ENCODE peak calls at places on chromosomes 5 and 9, in nine cellular contexts. One of them, this sample, is unnamed.

GRCh38 chr5:172446336-172447051 is 7.8 kb downstream of the SH3PXD2B start:
- DNase-seq in stomach: no peak
- DNase-seq in mammary epithelial cell: no peak
- DNase-seq in astrocyte of the spinal cord: peak
- DNase-seq in GM06990: no peak
- DNase-seq in AG04450: no peak
- DNase-seq in BJ: no peak
- DNase-seq in astrocyte of the cerebellum: no peak
- DNase-seq in brain microvascular endothelial cell: no peak
- DNase-seq in this sample: no peak

GRCh38 chr5:138282918-138283742 is 8.7 kb upstream of the GFRA3 start:
- DNase-seq in astrocyte of the spinal cord: peak
- DNase-seq in brain microvascular endothelial cell: peak
- DNase-seq in stomach: peak
- DNase-seq in mammary epithelial cell: peak
- DNase-seq in BJ: peak
- DNase-seq in GM06990: no peak
- DNase-seq in AG04450: peak
- DNase-seq in astrocyte of the cerebellum: peak
- DNase-seq in this sample: peak

GRCh38 chr5:137506296-137506695 is 7.2 kb upstream of the SPOCK1 start:
- DNase-seq in mammary epithelial cell: no peak
- DNase-seq in GM06990: no peak
- DNase-seq in brain microvascular endothelial cell: no peak
- DNase-seq in BJ: no peak
- DNase-seq in AG04450: no peak
- DNase-seq in astrocyte of the spinal cord: no peak
- DNase-seq in astrocyte of the cerebellum: no peak
- DNase-seq in stomach: no peak
- DNase-seq in this sample: no peak

GRCh38 chr5:75303419-75303818 is 33.6 kb upstream of the HMGCR start:
- DNase-seq in astrocyte of the spinal cord: no peak
- DNase-seq in stomach: no peak
- DNase-seq in brain microvascular endothelial cell: no peak
- DNase-seq in AG04450: no peak
- DNase-seq in GM06990: no peak
- DNase-seq in astrocyte of the cerebellum: no peak
- DNase-seq in BJ: no peak
- DNase-seq in mammary epithelial cell: no peak
- DNase-seq in this sample: no peak

GRCh38 chr9:134991808-134992754 is 74.4 kb upstream of the FCN1 start:
- DNase-seq in AG04450: no peak
- DNase-seq in astrocyte of the cerebellum: no peak
- DNase-seq in mammary epithelial cell: no peak
- DNase-seq in astrocyte of the spinal cord: no peak
- DNase-seq in GM06990: no peak
- DNase-seq in brain microvascular endothelial cell: no peak
- DNase-seq in stomach: no peak
- DNase-seq in BJ: no peak
- DNase-seq in this sample: no peak

GRCh38 chr9:75911390-75911789 is 20.9 kb downstream of the PCSK5 start:
- DNase-seq in GM06990: no peak
- DNase-seq in stomach: no peak
- DNase-seq in astrocyte of the cerebellum: no peak
- DNase-seq in astrocyte of the spinal cord: no peak
- DNase-seq in mammary epithelial cell: no peak
- DNase-seq in AG04450: no peak
- DNase-seq in BJ: no peak
- DNase-seq in brain microvascular endothelial cell: no peak
- DNase-seq in this sample: no peak

GRCh38 chr9:77020438-77021264 is 1.2 kb downstream of the FOXB2 start:
- DNase-seq in stomach: no peak
- DNase-seq in BJ: no peak
- DNase-seq in astrocyte of the cerebellum: no peak
- DNase-seq in AG04450: no peak
- DNase-seq in GM06990: no peak
- DNase-seq in brain microvascular endothelial cell: no peak
- DNase-seq in mammary epithelial cell: no peak
- DNase-seq in astrocyte of the spinal cord: no peak
- DNase-seq in this sample: no peak

GRCh38 chr9:97628668-97629067 is 4.5 kb downstream of the TSTD2 start:
- DNase-seq in stomach: no peak
- DNase-seq in mammary epithelial cell: no peak
- DNase-seq in GM06990: no peak
- DNase-seq in astrocyte of the spinal cord: no peak
- DNase-seq in astrocyte of the cerebellum: no peak
- DNase-seq in BJ: no peak
- DNase-seq in brain microvascular endothelial cell: no peak
- DNase-seq in AG04450: no peak
- DNase-seq in this sample: no peak

GRCh38 chr5:54049963-54050362 is 260.4 kb downstream of the ARL15 start:
- DNase-seq in astrocyte of the cerebellum: no peak
- DNase-seq in astrocyte of the spinal cord: no peak
- DNase-seq in GM06990: no peak
- DNase-seq in stomach: no peak
- DNase-seq in mammary epithelial cell: no peak
- DNase-seq in brain microvascular endothelial cell: no peak
- DNase-seq in BJ: peak
- DNase-seq in AG04450: peak
- DNase-seq in this sample: no peak

GRCh38 chr5:39270172-39270848 is 50.9 kb upstream of the FYB1 start:
- DNase-seq in GM06990: peak
- DNase-seq in astrocyte of the spinal cord: no peak
- DNase-seq in astrocyte of the cerebellum: no peak
- DNase-seq in brain microvascular endothelial cell: no peak
- DNase-seq in BJ: no peak
- DNase-seq in mammary epithelial cell: no peak
- DNase-seq in AG04450: no peak
- DNase-seq in stomach: no peak
- DNase-seq in this sample: no peak

GRCh38 chr5:102385365-102385764 is 89.3 kb upstream of the SLCO4C1 start:
- DNase-seq in BJ: no peak
- DNase-seq in GM06990: no peak
- DNase-seq in stomach: no peak
- DNase-seq in brain microvascular endothelial cell: no peak
- DNase-seq in mammary epithelial cell: no peak
- DNase-seq in AG04450: no peak
- DNase-seq in astrocyte of the cerebellum: no peak
- DNase-seq in astrocyte of the spinal cord: no peak
- DNase-seq in this sample: no peak

GRCh38 chr5:178434851-178435250 is 155.3 kb downstream of the COL23A1 start:
- DNase-seq in brain microvascular endothelial cell: no peak
- DNase-seq in BJ: no peak
- DNase-seq in GM06990: no peak
- DNase-seq in stomach: no peak
- DNase-seq in astrocyte of the spinal cord: no peak
- DNase-seq in mammary epithelial cell: no peak
- DNase-seq in astrocyte of the cerebellum: no peak
- DNase-seq in AG04450: no peak
- DNase-seq in this sample: no peak

GRCh38 chr5:91407204-91407603 is 24.1 kb upstream of the ARRDC3 start:
- DNase-seq in astrocyte of the spinal cord: no peak
- DNase-seq in AG04450: no peak
- DNase-seq in brain microvascular endothelial cell: no peak
- DNase-seq in GM06990: no peak
- DNase-seq in astrocyte of the cerebellum: no peak
- DNase-seq in stomach: no peak
- DNase-seq in mammary epithelial cell: no peak
- DNase-seq in BJ: no peak
- DNase-seq in this sample: no peak

GRCh38 chr9:89874351-89875321 is 269.8 kb downstream of the GADD45G start:
- DNase-seq in mammary epithelial cell: no peak
- DNase-seq in AG04450: no peak
- DNase-seq in BJ: no peak
- DNase-seq in stomach: peak
- DNase-seq in GM06990: no peak
- DNase-seq in astrocyte of the cerebellum: no peak
- DNase-seq in astrocyte of the spinal cord: no peak
- DNase-seq in brain microvascular endothelial cell: no peak
- DNase-seq in this sample: no peak

GRCh38 chr9:106920701-106921283 is 57.8 kb downstream of the ZNF462 start:
- DNase-seq in stomach: peak
- DNase-seq in BJ: no peak
- DNase-seq in astrocyte of the cerebellum: no peak
- DNase-seq in AG04450: no peak
- DNase-seq in GM06990: no peak
- DNase-seq in brain microvascular endothelial cell: no peak
- DNase-seq in astrocyte of the spinal cord: peak
- DNase-seq in mammary epithelial cell: peak
- DNase-seq in this sample: no peak

GRCh38 chr9:71733176-71733575 is 35.1 kb downstream of the CEMIP2 start:
- DNase-seq in astrocyte of the cerebellum: no peak
- DNase-seq in BJ: peak
- DNase-seq in GM06990: no peak
- DNase-seq in mammary epithelial cell: peak
- DNase-seq in astrocyte of the spinal cord: no peak
- DNase-seq in AG04450: no peak
- DNase-seq in stomach: no peak
- DNase-seq in brain microvascular endothelial cell: no peak
- DNase-seq in this sample: no peak

GRCh38 chr9:70413427-70413797 is 1.0 kb downstream of the KLF9 start:
- DNase-seq in AG04450: no peak
- DNase-seq in GM06990: no peak
- DNase-seq in stomach: no peak
- DNase-seq in astrocyte of the cerebellum: no peak
- DNase-seq in astrocyte of the spinal cord: no peak
- DNase-seq in BJ: no peak
- DNase-seq in mammary epithelial cell: no peak
- DNase-seq in brain microvascular endothelial cell: no peak
- DNase-seq in this sample: no peak

GRCh38 chr5:159951387-159951786 is 35.1 kb downstream of the ADRA1B start:
- DNase-seq in GM06990: no peak
- DNase-seq in stomach: no peak
- DNase-seq in astrocyte of the cerebellum: no peak
- DNase-seq in mammary epithelial cell: no peak
- DNase-seq in BJ: no peak
- DNase-seq in AG04450: no peak
- DNase-seq in astrocyte of the spinal cord: peak
- DNase-seq in brain microvascular endothelial cell: peak
- DNase-seq in this sample: no peak

GRCh38 chr5:38453506-38453905 is 102.9 kb downstream of the LIFR start:
- DNase-seq in stomach: no peak
- DNase-seq in brain microvascular endothelial cell: no peak
- DNase-seq in BJ: no peak
- DNase-seq in astrocyte of the spinal cord: peak
- DNase-seq in GM06990: peak
- DNase-seq in AG04450: no peak
- DNase-seq in astrocyte of the cerebellum: no peak
- DNase-seq in mammary epithelial cell: no peak
- DNase-seq in this sample: no peak

GRCh38 chr9:38079410-38080105 is 10.5 kb upstream of the SHB start:
- DNase-seq in astrocyte of the spinal cord: peak
- DNase-seq in mammary epithelial cell: no peak
- DNase-seq in stomach: no peak
- DNase-seq in astrocyte of the cerebellum: no peak
- DNase-seq in BJ: no peak
- DNase-seq in AG04450: no peak
- DNase-seq in GM06990: no peak
- DNase-seq in brain microvascular endothelial cell: no peak
- DNase-seq in this sample: peak

GRCh38 chr5:56589486-56589870 is 225.9 kb upstream of the MAP3K1 start:
- DNase-seq in brain microvascular endothelial cell: no peak
- DNase-seq in BJ: no peak
- DNase-seq in astrocyte of the cerebellum: no peak
- DNase-seq in astrocyte of the spinal cord: no peak
- DNase-seq in stomach: no peak
- DNase-seq in mammary epithelial cell: no peak
- DNase-seq in AG04450: no peak
- DNase-seq in GM06990: no peak
- DNase-seq in this sample: no peak
- H3K4me3 ChIP-seq in brain microvascular endothelial cell: no peak
- H3K4me3 ChIP-seq in BJ: no peak
- H3K4me3 ChIP-seq in astrocyte of the cerebellum: no peak
- H3K4me3 ChIP-seq in astrocyte of the spinal cord: no peak
- H3K4me3 ChIP-seq in stomach: no peak
- H3K4me3 ChIP-seq in mammary epithelial cell: no peak
- H3K4me3 ChIP-seq in AG04450: no peak
- H3K4me3 ChIP-seq in GM06990: peak
- H3K4me3 ChIP-seq in this sample: no peak

DNA sequence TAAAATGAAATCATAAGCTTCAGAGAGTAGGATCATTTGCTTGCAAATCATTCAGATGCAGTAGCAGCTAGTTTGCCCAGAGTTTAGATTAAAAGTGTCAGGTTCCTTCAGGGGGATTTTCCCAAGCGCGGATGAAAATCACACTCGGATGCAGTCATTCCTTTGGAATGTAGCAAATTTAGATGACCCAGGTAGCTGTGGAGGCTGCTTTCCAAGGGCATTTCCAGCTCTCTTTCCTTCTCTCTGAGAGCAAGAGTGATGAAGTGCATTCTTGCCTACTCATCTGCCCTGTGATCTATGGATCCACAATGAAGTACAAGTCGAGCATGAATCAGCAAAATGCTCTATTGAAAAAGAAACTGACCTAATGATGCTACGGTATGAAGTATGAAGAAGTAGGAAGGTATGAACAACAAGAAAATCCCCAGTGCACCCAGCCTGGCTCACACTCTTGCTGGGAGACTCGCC is 200.2 kb downstream of the PLK2 start:
- DNase-seq in BJ: peak
- DNase-seq in AG04450: peak
- DNase-seq in stomach: no peak
- DNase-seq in brain microvascular endothelial cell: peak
- DNase-seq in GM06990: no peak
- DNase-seq in mammary epithelial cell: peak
- DNase-seq in astrocyte of the cerebellum: peak
- DNase-seq in astrocyte of the spinal cord: peak
- DNase-seq in this sample: peak
- H3K4me3 ChIP-seq in BJ: no peak
- H3K4me3 ChIP-seq in AG04450: peak
- H3K4me3 ChIP-seq in stomach: no peak
- H3K4me3 ChIP-seq in brain microvascular endothelial cell: no peak
- H3K4me3 ChIP-seq in GM06990: no peak
- H3K4me3 ChIP-seq in mammary epithelial cell: peak
- H3K4me3 ChIP-seq in astrocyte of the cerebellum: no peak
- H3K4me3 ChIP-seq in astrocyte of the spinal cord: no peak
- H3K4me3 ChIP-seq in this sample: no peak

GRCh38 chr5:150782850-150783249 is 4.3 kb downstream of the SMIM3 start:
- DNase-seq in mammary epithelial cell: no peak
- DNase-seq in astrocyte of the cerebellum: no peak
- DNase-seq in astrocyte of the spinal cord: no peak
- DNase-seq in GM06990: no peak
- DNase-seq in AG04450: no peak
- DNase-seq in stomach: no peak
- DNase-seq in BJ: no peak
- DNase-seq in brain microvascular endothelial cell: no peak
- DNase-seq in this sample: no peak
- H3K4me3 ChIP-seq in mammary epithelial cell: no peak
- H3K4me3 ChIP-seq in astrocyte of the cerebellum: no peak
- H3K4me3 ChIP-seq in astrocyte of the spinal cord: no peak
- H3K4me3 ChIP-seq in GM06990: no peak
- H3K4me3 ChIP-seq in AG04450: no peak
- H3K4me3 ChIP-seq in stomach: peak
- H3K4me3 ChIP-seq in BJ: no peak
- H3K4me3 ChIP-seq in brain microvascular endothelial cell: no peak
- H3K4me3 ChIP-seq in this sample: peak

DNA sequence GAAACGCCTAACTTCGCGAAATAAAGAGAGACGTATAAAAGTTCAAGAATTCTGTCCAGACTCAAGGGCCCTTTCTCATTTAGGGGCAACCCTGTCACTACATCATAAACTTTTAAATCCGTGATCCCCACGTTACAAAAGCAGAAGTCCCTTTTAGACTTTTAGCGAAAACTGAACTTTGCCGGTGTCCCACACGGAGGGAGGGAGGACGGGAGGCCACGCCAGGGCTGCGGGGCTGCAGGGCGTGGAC is 517 bp upstream of the F2R start:
- DNase-seq in astrocyte of the cerebellum: no peak
- DNase-seq in GM06990: peak
- DNase-seq in brain microvascular endothelial cell: no peak
- DNase-seq in AG04450: no peak
- DNase-seq in stomach: no peak
- DNase-seq in BJ: no peak
- DNase-seq in astrocyte of the spinal cord: no peak
- DNase-seq in mammary epithelial cell: no peak
- DNase-seq in this sample: no peak
- H3K4me3 ChIP-seq in astrocyte of the cerebellum: peak
- H3K4me3 ChIP-seq in GM06990: peak
- H3K4me3 ChIP-seq in brain microvascular endothelial cell: peak
- H3K4me3 ChIP-seq in AG04450: peak
- H3K4me3 ChIP-seq in stomach: peak
- H3K4me3 ChIP-seq in BJ: peak
- H3K4me3 ChIP-seq in astrocyte of the spinal cord: peak
- H3K4me3 ChIP-seq in mammary epithelial cell: peak
- H3K4me3 ChIP-seq in this sample: peak